ENCODE peak calls at places on chromosomes 5 and 9, in five cellular contexts. K, H, F, E and U are unnamed samples.

GRCh38 chr5:57779383-57780223 is 297.0 kb upstream of the ACTBL2 start:
- DNase-seq in K (no peak), H (peak; percentile 76), F (peak; percentile 85), E (peak; percentile 62), U (peak; percentile 57)

GRCh38 chr9:99491408-99492259 is 269.6 kb downstream of the SEC61B start:
- DNase-seq in K (no peak), H (peak; percentile 87), F (peak; percentile 92), E (peak; percentile 3), U (peak; percentile 18)

GRCh38 chr5:7208911-7209310 is 187.0 kb upstream of the ADCY2 start:
- DNase-seq in K (no peak), H (no peak), F (no peak), E (no peak), U (no peak)

GRCh38 chr9:91075279-91075678 is 273.7 kb downstream of the SYK start:
- DNase-seq in K (no peak), H (no peak), F (no peak), E (no peak), U (no peak)

GRCh38 chr5:131965826-131966415 is 20.5 kb upstream of the MEIKIN start:
- DNase-seq in K (no peak), H (no peak), F (no peak), E (no peak), U (no peak)

GRCh38 chr9:91817106-91817492 is 132.9 kb downstream of the ROR2 start:
- DNase-seq in K (no peak), H (no peak), F (no peak), E (no peak), U (no peak)

GRCh38 chr9:129776938-129777768 is 24.3 kb upstream of the PTGES start:
- DNase-seq in K (peak; percentile 39), H (peak; percentile 100), F (peak; percentile 100), E (peak; percentile 99), U (peak; percentile 98)

GRCh38 chr9:35490155-35490909 is 421 bp downstream of the RUSC2 start:
- DNase-seq in K (no peak), H (no peak), F (peak; percentile 9), E (no peak), U (no peak)

GRCh38 chr9:36149197-36149596 is 12.7 kb downstream of the GLIPR2 start:
- DNase-seq in K (no peak), H (peak; percentile 92), F (peak; percentile 68), E (peak; percentile 86), U (no peak)

GRCh38 chr5:125050926-125051325 is 304.5 kb upstream of the ZNF608 start:
- DNase-seq in K (no peak), H (no peak), F (no peak), E (no peak), U (no peak)

GRCh38 chr9:89919171-89919681 is 314.4 kb downstream of the GADD45G start:
- DNase-seq in K (no peak), H (no peak), F (no peak), E (no peak), U (no peak)

GRCh38 chr5:139138790-139139189 is 59.4 kb downstream of the SIL1 start:
- DNase-seq in K (no peak), H (peak; percentile 57), F (peak; percentile 45), E (peak; percentile 61), U (no peak)

GRCh38 chr5:79448336-79448735 is 65.6 kb downstream of the HOMER1 start:
- DNase-seq in K (no peak), H (peak; percentile 59), F (peak; percentile 39), E (peak; percentile 78), U (no peak)

DNA sequence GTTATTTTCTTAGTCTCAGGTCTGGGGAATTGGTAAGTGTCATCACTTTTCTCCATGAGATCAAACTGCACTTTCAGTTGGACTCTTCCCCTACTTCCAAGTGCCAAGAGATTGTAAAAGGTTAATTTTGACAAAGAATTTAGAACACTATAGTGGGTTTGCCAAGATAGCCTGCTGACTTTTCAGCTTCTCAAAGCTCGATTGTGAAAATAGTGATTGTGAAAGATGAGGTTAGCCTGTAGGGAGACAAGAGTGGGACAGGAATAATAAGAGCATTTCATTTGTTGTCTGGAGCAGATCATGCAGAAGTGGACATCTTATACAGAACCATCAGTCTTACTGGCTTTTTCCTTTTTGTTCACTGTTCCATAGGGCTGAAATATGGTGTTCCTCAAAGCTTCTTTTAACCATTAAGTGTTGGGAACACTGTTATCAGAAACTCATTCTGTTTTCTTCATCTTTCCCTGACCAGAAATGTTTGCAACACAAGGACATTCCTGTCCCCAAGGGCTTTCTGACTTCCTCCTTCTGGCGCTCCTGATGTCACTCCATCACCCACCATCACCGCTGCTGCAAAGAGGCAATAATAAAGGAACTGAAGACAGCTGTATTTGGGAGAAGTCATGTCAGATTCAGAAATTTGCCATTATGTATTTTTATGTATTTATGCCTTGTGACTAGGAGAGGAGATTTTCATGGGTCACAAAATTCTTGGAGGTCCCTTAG is 11.6 kb upstream of the SPTAN1 start:
- DNase-seq in K (no peak), H (no peak), F (no peak), E (no peak), U (no peak)
- H3K9me3 ChIP-seq in K (no peaks in the 10 kb centered on the region), H (no peaks in the 10 kb centered on the region), F (no peaks in the 10 kb centered on the region), E (no peaks in the 10 kb centered on the region), U (no peaks in the 10 kb centered on the region)

DNA sequence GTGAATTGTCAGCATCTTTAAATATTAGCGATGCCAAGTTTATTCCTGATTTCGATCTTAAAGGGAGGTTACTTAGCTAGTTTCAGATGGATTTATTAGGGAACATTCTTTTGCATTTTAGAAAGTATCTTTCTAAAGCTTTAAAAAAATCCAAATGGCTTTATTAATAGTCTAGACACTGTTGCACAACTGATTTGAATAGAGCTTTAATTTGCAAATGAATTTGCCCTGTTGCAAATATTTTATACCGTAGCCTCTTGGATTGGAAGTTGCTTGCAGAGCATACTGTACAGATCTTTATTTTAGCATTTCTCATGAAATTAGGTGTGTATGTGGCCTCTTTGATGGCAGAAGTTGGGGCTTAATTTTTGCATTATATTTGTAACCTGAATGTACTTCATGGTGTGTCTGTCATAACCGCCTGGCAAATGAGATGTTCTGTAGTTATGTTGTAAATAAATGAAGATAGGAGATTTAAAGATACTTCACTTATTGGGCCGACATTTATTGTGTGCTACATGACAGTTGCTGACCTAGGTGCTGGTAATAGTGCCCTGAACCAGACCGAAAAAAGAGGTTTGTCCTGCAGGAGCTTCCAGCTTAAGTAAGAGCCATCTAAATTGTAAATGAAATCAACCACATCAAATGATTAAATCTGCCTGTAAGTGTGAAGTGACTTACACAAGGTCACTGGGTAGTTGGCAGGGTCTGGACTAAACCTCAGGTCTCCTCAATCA is 1.8 kb downstream of the TCERG1 start:
- DNase-seq in K (no peak), H (no peak), F (no peak), E (no peak), U (no peak)
- H3K27ac ChIP-seq in K (no peak overlapping the region), H (no peak overlapping the region), F (peak overlapping the region; percentile 4), E (no peak overlapping the region), U (no peak overlapping the region)

GRCh38 chr5:180259260-180259611 is 32.6 kb downstream of the MAPK9 start:
- DNase-seq in K (no peak), H (peak; percentile 6), F (peak; percentile 1), E (peak; percentile 12), U (no peak)
- H3K9me3 ChIP-seq in K (peaks cover 58% of the 10 kb centered on the region), H (peaks cover 96% of the 10 kb centered on the region), F (peaks cover 2% of the 10 kb centered on the region), E (peaks cover 64% of the 10 kb centered on the region), U (peaks cover 66% of the 10 kb centered on the region)

GRCh38 chr5:149423287-149424268 is 44.5 kb upstream of the IL17B start:
- DNase-seq in K (no peak), H (peak; percentile 88), F (peak; percentile 89), E (peak; percentile 69), U (peak; percentile 63)
- H3K27ac ChIP-seq in K (no peak overlapping the region), H (peak overlapping the region; percentile 90), F (peak overlapping the region; percentile 92), E (peak overlapping the region; percentile 66), U (peak overlapping the region; percentile 95)

DNA sequence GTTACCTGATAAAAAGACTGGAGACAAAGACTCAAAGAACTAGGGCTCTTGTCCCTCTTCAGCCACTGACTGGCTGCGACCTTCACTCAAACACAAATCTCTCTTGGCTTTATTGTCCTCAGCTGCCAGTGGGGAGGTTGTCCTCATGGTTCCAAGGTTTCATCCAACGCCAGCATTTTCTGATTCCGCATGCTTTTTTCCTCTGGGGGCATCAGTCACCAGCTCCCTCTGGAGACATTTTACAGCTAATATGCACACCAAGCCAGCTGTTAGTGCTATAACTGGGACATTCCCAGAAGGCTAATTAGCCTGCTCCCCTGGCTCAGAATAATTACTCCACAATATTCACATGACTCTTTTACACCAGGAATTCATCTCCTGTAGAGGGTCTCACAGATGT is 193.5 kb upstream of the ANKRD55 start:
- DNase-seq in K (no peak), H (no peak), F (no peak), E (no peak), U (no peak)
- H3K9me3 ChIP-seq in K (no peaks in the 10 kb centered on the region), H (peaks cover 3% of the 10 kb centered on the region), F (no peaks in the 10 kb centered on the region), E (no peaks in the 10 kb centered on the region), U (no peaks in the 10 kb centered on the region)

GRCh38 chr5:135578685-135579341 is at the start of gene CXCL14:
- DNase-seq in K (no peak), H (peak; percentile 57), F (peak; percentile 61), E (peak; percentile 82), U (no peak)
- H3K27ac ChIP-seq in K (no peak within 1 kb of the TSS), H (no peak within 1 kb of the TSS), F (no peak within 1 kb of the TSS), E (no peak within 1 kb of the TSS), U (no peak within 1 kb of the TSS)

GRCh38 chr5:154320690-154321089 is 125.1 kb upstream of the SAP30L start:
- DNase-seq in K (no peak), H (no peak), F (no peak), E (no peak), U (no peak)
- H3K9me3 ChIP-seq in K (no peaks in the 10 kb centered on the region), H (no peaks in the 10 kb centered on the region), F (no peaks in the 10 kb centered on the region), E (no peaks in the 10 kb centered on the region), U (no peaks in the 10 kb centered on the region)

GRCh38 chr5:67795781-67796477 is 419.6 kb upstream of the PIK3R1 start:
- DNase-seq in K (no peak), H (no peak), F (peak; percentile 29), E (peak; percentile 80), U (no peak)
- H3K27ac ChIP-seq in K (no peak overlapping the region), H (no peak overlapping the region), F (no peak overlapping the region), E (no peak overlapping the region), U (no peak overlapping the region)

GRCh38 chr5:110288766-110289165 is 437.7 kb downstream of the TMEM232 start:
- DNase-seq in K (no peak), H (peak; percentile 55), F (peak; percentile 3), E (peak; percentile 83), U (no peak)
- H3K9me3 ChIP-seq in K (no peaks in the 10 kb centered on the region), H (peaks cover 9% of the 10 kb centered on the region), F (no peaks in the 10 kb centered on the region), E (no peaks in the 10 kb centered on the region), U (peaks cover 6% of the 10 kb centered on the region)

DNA sequence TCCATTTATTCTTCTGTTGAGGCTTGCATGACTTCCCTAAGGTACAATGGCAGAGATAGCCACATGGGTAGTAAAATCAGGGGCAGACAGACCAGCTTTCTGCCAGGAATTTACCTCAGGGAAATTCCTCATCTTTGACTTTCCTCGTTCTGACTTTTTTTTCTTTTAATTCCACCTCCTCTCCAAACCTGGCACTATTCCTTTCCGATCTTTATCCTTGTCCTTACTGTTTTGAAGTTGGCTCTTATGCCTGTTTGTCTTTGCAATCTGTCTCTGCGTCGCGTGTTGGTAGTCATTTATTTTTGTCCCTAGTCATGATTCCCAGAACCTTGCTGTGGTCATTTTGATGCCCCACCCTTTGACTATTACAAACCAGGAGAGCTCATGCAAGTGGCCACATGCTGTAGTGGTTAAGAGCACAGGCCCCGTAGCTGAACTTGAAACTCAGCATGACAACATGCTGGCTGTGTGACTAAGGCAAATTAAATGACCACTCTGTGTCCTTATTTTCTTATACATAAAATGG is 19.0 kb downstream of the TMC1 start:
- DNase-seq in K (no peak), H (peak; percentile 48), F (peak; percentile 44), E (peak; percentile 83), U (no peak)
- H3K27ac ChIP-seq in K (no peak overlapping the region), H (no peak overlapping the region), F (no peak overlapping the region), E (peak overlapping the region; percentile 25), U (no peak overlapping the region)